ENCODE peak calls at places on chromosomes 1 and 21, in eight cellular contexts. T is HL-60; B is esophagus squamous epithelium; L is stimulated activated CD4-positive, alpha-beta T cell treated with anti-CD3 and anti-CD28 coated beads, Interleukin-1b, Interleukin-23, amount 100 ng/mL, for 4 hours; D is NCI-H1092; C is GM23338; S is AG08395; P is heart right ventricle. U is an unnamed sample.

GRCh38 chr1:159012495-159012894 is 2.8 kb downstream of the IFI16 start:
- DNase-seq in T (no peak), B (no peak), L (no peak), D (no peak), C (no peak), S (no peak), P (no peak), U (peak; percentile 86)

GRCh38 chr1:105793541-105794146 is 1262.8 kb upstream of the PRMT6 start:
- DNase-seq in T (peak; percentile 31), B (no peak), L (no peak), D (peak; percentile 26), C (peak; percentile 76), S (no peak), P (no peak), U (peak; percentile 1)

GRCh38 chr1:207459008-207459407 is 4.9 kb downstream of the CR2 start:
- DNase-seq in T (no peak), B (no peak), L (no peak), D (no peak), C (no peak), S (no peak), P (no peak), U (no peak)

GRCh38 chr21:46253610-46254124 is 25.1 kb upstream of the LSS start:
- DNase-seq in T (peak; percentile 32), B (no peak), L (no peak), D (no peak), C (peak; percentile 21), S (no peak), P (no peak), U (no peak)

GRCh38 chr1:111274653-111275052 is 16.0 kb upstream of the CHIA start:
- DNase-seq in T (no peak), B (no peak), L (no peak), D (no peak), C (no peak), S (no peak), P (no peak), U (no peak)

GRCh38 chr21:33443174-33443573 is 36.6 kb downstream of the TMEM50B start:
- DNase-seq in T (no peak), B (no peak), L (no peak), D (no peak), C (no peak), S (no peak), P (no peak), U (no peak)

GRCh38 chr1:207361910-207362309 is 40.4 kb downstream of the CD55 start:
- DNase-seq in T (no peak), B (no peak), L (no peak), D (no peak), C (no peak), S (no peak), P (no peak), U (no peak)

GRCh38 chr1:57633055-57633454 is 209.2 kb upstream of the DAB1 start:
- DNase-seq in T (no peak), B (no peak), L (no peak), D (no peak), C (peak; percentile 45), S (no peak), P (no peak), U (no peak)

GRCh38 chr1:245684111-245684510 is 529.3 kb downstream of the KIF26B start:
- DNase-seq in T (no peak), B (no peak), L (no peak), D (no peak), C (no peak), S (no peak), P (no peak), U (no peak)

GRCh38 chr1:202568466-202569196 is 141.6 kb downstream of the SYT2 start:
- DNase-seq in T (no peak), B (no peak), L (no peak), D (no peak), C (no peak), S (no peak), P (no peak), U (no peak)

GRCh38 chr21:15850645-15851044 is 120.9 kb downstream of the USP25 start:
- DNase-seq in T (no peak), B (no peak), L (no peak), D (no peak), C (no peak), S (peak; percentile 18), P (no peak), U (no peak)

GRCh38 chr1:156870734-156871133 is 10.1 kb downstream of the NTRK1 start:
- DNase-seq in T (no peak), B (no peak), L (no peak), D (no peak), C (no peak), S (peak; percentile 91), P (no peak), U (no peak)

GRCh38 chr21:23402929-23403520 is 2204.3 kb downstream of the MRPL39 start:
- DNase-seq in T (no peak), B (no peak), L (no peak), D (no peak), C (no peak), S (no peak), P (no peak), U (no peak)

GRCh38 chr21:45551316-45551715 is 9.1 kb upstream of the SLC19A1 start:
- DNase-seq in T (peak; percentile 47), B (no peak), L (no peak), D (no peak), C (no peak), S (peak; percentile 64), P (no peak), U (peak; percentile 47)

GRCh38 chr1:27343639-27344025 is 1.8 kb downstream of the SYTL1 start:
- DNase-seq in T (no peak), B (no peak), L (no peak), D (no peak), C (no peak), S (no peak), P (no peak), U (no peak)

GRCh38 chr21:42276526-42277154 is 38.6 kb downstream of the TFF3 start:
- DNase-seq in T (no peak), B (no peak), L (no peak), D (no peak), C (no peak), S (no peak), P (no peak), U (no peak)